ENCODE peak calls at places on chromosomes 11 and 22, in nine cellular contexts. H, Y, E, W, K, U, T, J and R are unnamed samples.
A peak's percentile ranks its signal among the peaks of the same experiment; 100 is the strongest.

GRCh38 chr22:17057959-17058814 is 26.6 kb upstream of the IL17RA start:
- DNase-seq in H (peak; percentile 81), T (peak; percentile 72), K (no peak), J (peak; percentile 52), Y (peak; percentile 61), W (no peak), U (no peak), E (no peak), R (peak; percentile 35)

GRCh38 chr11:35614949-35615569 is 3.2 kb upstream of the FJX1 start:
- DNase-seq in E (no peak), J (no peak), H (no peak), W (no peak), K (no peak), U (no peak), T (no peak), Y (no peak), R (no peak)

GRCh38 chr22:29609139-29609538 is 5.7 kb downstream of the NF2 start:
- DNase-seq in U (no peak), E (no peak), H (peak; percentile 52), T (no peak), K (no peak), W (no peak), J (no peak), Y (no peak), R (no peak)

GRCh38 chr22:37368058-37368457 is 59.2 kb downstream of the ELFN2 start:
- DNase-seq in Y (no peak), J (no peak), W (no peak), U (no peak), K (no peak), E (no peak), T (no peak), H (no peak), R (no peak)

GRCh38 chr22:39151329-39151975 is 1.0 kb downstream of the CBX7 start:
- DNase-seq in E (peak; percentile 80), H (no peak), U (no peak), T (no peak), J (no peak), W (no peak), K (no peak), Y (no peak), R (no peak)

GRCh38 chr22:30266445-30267381 is at the start of gene OSM:
- DNase-seq in T (no peak), H (no peak), U (no peak), Y (no peak), W (peak; percentile 66), E (peak; percentile 97), K (no peak), J (no peak), R (no peak)

GRCh38 chr22:35921777-35922176 is 106.8 kb downstream of the RBFOX2 start:
- DNase-seq in T (peak; percentile 93), K (peak; percentile 60), H (peak; percentile 77), J (peak; percentile 89), Y (peak; percentile 88), W (no peak), E (no peak), U (peak; percentile 63), R (peak; percentile 46)

GRCh38 chr11:129434641-129435498 is 59.2 kb downstream of the BARX2 start:
- DNase-seq in W (no peak), T (no peak), J (peak; percentile 8), E (no peak), U (no peak), H (no peak), Y (no peak), K (no peak), R (no peak)

GRCh38 chr11:126146454-126147192 is 64.8 kb downstream of the RPUSD4 start:
- DNase-seq in Y (no peak), H (peak; percentile 74), E (peak; percentile 49), U (no peak), W (no peak), J (no peak), T (no peak), K (no peak), R (no peak)

GRCh38 chr11:46390331-46391171 is 1.0 kb downstream of the CHRM4 start:
- DNase-seq in W (no peak), H (peak; percentile 48), T (no peak), K (no peak), U (no peak), Y (no peak), E (peak; percentile 70), J (no peak), R (no peak)

GRCh38 chr11:27100534-27100933 is 59.9 kb downstream of the BBOX1 start:
- DNase-seq in H (no peak), J (no peak), W (no peak), E (no peak), T (peak; percentile 34), U (no peak), Y (no peak), K (no peak), R (peak; percentile 51)

GRCh38 chr22:23094695-23095466 is 24.6 kb downstream of the GNAZ start:
- DNase-seq in U (no peak), Y (no peak), J (no peak), E (no peak), H (peak; percentile 32), T (no peak), W (no peak), K (no peak), R (no peak)

GRCh38 chr11:298406-299065 is 790 bp downstream of the IFITM5 start:
- DNase-seq in K (no peak), U (no peak), Y (no peak), J (no peak), T (no peak), E (peak; percentile 72), W (peak; percentile 17), H (no peak), R (no peak)

GRCh38 chr11:297666-298405 is 1.5 kb downstream of the IFITM5 start:
- DNase-seq in E (peak; percentile 75), T (no peak), H (no peak), Y (no peak), W (peak; percentile 46), U (no peak), J (no peak), K (no peak), R (no peak)

GRCh38 chr11:299081-299891 is at the start of gene IFITM5:
- DNase-seq in U (no peak), K (no peak), E (peak; percentile 75), Y (no peak), W (peak; percentile 13), H (no peak), J (no peak), T (no peak), R (no peak)

GRCh38 chr11:296976-297665 is 2.2 kb downstream of the IFITM5 start:
- DNase-seq in W (peak; percentile 16), U (no peak), H (no peak), Y (no peak), E (peak; percentile 71), T (no peak), K (no peak), J (no peak), R (no peak)

GRCh38 chr11:299951-300735 is 817 bp upstream of the IFITM5 start:
- DNase-seq in U (no peak), J (no peak), H (peak; percentile 87), T (no peak), W (peak; percentile 15), Y (no peak), K (no peak), E (peak; percentile 73), R (no peak)
- TF ChIP-seq CTCF in U (no peak), J (no peak), H (peak; percentile 78), T (peak; percentile 11), W (no peak), Y (peak; percentile 42), K (peak; percentile 33), E (no peak), R (peak; percentile 23)

GRCh38 chr11:111605681-111606080 is 3.4 kb downstream of the SIK2 start:
- DNase-seq in K (no peak), E (no peak), U (no peak), W (no peak), J (no peak), Y (no peak), T (no peak), H (no peak), R (no peak)
- H3K4me3 ChIP-seq in K (no peak overlapping the region), E (no peak overlapping the region), U (no peak overlapping the region), W (no peak overlapping the region), J (no peak overlapping the region), Y (no peak overlapping the region), T (no peak overlapping the region), H (no peak overlapping the region), R (no peak overlapping the region)

GRCh38 chr11:14973621-14974020 is 1.5 kb upstream of the CALCA start:
- DNase-seq in W (no peak), H (peak; percentile 60), E (peak; percentile 77), J (peak; percentile 17), T (peak; percentile 34), U (no peak), Y (no peak), K (no peak), R (no peak)

GRCh38 chr11:14974021-14974698 is 2.0 kb upstream of the CALCA start:
- DNase-seq in E (no peak), J (no peak), K (no peak), H (peak; percentile 75), T (no peak), U (no peak), W (no peak), Y (no peak), R (no peak)

GRCh38 chr11:14972581-14973490 is 685 bp upstream of the CALCA start:
- DNase-seq in H (peak; percentile 47), Y (no peak), J (no peak), T (no peak), K (no peak), W (no peak), U (no peak), E (no peak), R (no peak)

GRCh38 chr11:14977481-14977880 is 5.3 kb upstream of the CALCA start:
- DNase-seq in K (no peak), Y (no peak), E (no peak), H (no peak), W (no peak), J (no peak), U (no peak), T (no peak), R (no peak)

DNA sequence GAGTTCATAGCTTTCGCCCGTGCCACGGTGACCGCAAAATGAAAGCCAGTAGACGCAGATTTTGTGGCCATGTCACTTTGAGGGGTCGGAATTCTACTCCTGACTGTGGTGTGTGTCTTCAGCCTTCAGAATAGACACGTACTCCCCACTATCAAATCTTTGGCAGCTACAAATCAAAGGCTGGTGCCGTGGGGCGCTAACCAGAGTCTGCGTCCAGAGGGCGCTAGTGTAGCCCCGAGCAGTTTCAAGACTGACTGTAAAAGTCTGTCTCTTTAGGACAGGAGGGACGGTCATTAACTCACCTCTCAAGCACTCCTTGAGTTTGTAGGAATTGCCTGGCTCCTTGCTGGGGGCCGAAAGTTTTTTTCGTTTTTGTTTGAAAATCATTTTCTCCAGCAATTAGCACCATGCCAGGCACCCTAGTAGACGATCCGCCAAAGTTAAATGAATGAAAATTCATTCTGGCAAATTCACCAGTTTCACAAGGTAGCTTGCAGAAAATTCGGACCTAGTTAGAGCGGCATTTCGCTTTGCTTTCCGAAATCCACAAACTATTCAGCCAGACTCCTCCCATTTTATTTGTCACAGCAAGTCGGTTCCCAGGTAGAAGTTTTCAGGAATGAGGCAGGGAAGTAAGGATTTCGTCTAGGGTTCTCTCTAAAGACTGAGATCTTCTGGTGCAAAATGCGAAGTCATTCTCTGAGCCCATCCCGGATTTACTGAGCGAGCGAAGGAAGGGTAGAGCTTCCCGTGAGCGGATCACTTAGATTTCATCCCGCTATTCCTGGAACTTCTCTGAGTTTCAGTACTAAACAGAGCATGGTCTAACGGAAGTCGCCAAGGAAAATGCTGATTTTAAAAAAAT is 2.8 kb upstream of the CALCA start:
- DNase-seq in H (peak; percentile 86), W (peak; percentile 22), E (peak; percentile 76), U (no peak), K (no peak), Y (no peak), T (peak; percentile 56), J (peak; percentile 36), R (no peak)
- TF ChIP-seq CTCF in H (peak; percentile 78), W (peak; percentile 63), E (no peak), U (peak; percentile 55), K (peak; percentile 53), Y (peak; percentile 75), T (peak; percentile 49), J (peak; percentile 75), R (peak; percentile 87)

GRCh38 chr11:70678931-70679900 is 280.9 kb downstream of the CTTN start:
- DNase-seq in T (no peak), J (no peak), U (no peak), E (peak; percentile 60), H (no peak), Y (no peak), K (no peak), W (no peak), R (no peak)
- H3K4me3 ChIP-seq in T (no peak overlapping the region), J (no peak overlapping the region), U (no peak overlapping the region), E (no peak overlapping the region), H (no peak overlapping the region), Y (no peak overlapping the region), K (no peak overlapping the region), W (no peak overlapping the region), R (no peak overlapping the region)